ENCODE peak calls at places on chromosomes 3 and 15, in six cellular contexts. J is cardiac muscle cell; Q is CD4-positive, alpha-beta T cell; N is neural crest cell; M is IMR-90; B is right lobe of liver. W is an unnamed sample.

GRCh38 chr3:49007771-49008528 is 759 bp downstream of the WDR6 start:
- DNase-seq in J (peak), Q (peak), N (peak), M (peak), B (peak), W (peak)

GRCh38 chr15:52351206-52351907 is 55.8 kb upstream of the MYO5C start:
- DNase-seq in J (peak), Q (no peak), N (no peak), M (no peak), B (no peak), W (no peak)

GRCh38 chr15:40984406-40984805 is 31.1 kb downstream of the CHAC1 start:
- DNase-seq in J (no peak), Q (no peak), N (no peak), M (no peak), B (no peak), W (no peak)

GRCh38 chr15:46576611-46577010 is 941.8 kb downstream of the SQOR start:
- DNase-seq in J (no peak), Q (no peak), N (no peak), M (no peak), B (no peak), W (no peak)

GRCh38 chr15:88897456-88898194 is 2.3 kb upstream of the HAPLN3 start:
- DNase-seq in J (peak), Q (peak), N (peak), M (peak), B (peak), W (peak)

GRCh38 chr15:101146118-101146702 is 105.6 kb downstream of the CHSY1 start:
- DNase-seq in J (no peak), Q (no peak), N (no peak), M (no peak), B (no peak), W (no peak)

GRCh38 chr15:39699531-39700110 is 83.0 kb downstream of the FSIP1 start:
- DNase-seq in J (peak), Q (no peak), N (no peak), M (no peak), B (no peak), W (no peak)

GRCh38 chr3:3165241-3165640 is 14.2 kb downstream of the CRBN start:
- DNase-seq in J (no peak), Q (no peak), N (no peak), M (no peak), B (no peak), W (no peak)

GRCh38 chr3:161508852-161509477 is 12.4 kb downstream of the OTOL1 start:
- DNase-seq in J (no peak), Q (no peak), N (no peak), M (no peak), B (no peak), W (peak)

GRCh38 chr3:161510510-161511260 is 14.1 kb downstream of the OTOL1 start:
- DNase-seq in J (no peak), Q (no peak), N (no peak), M (no peak), B (no peak), W (no peak)
- TF ChIP-seq CTCF in J (no peak), Q (no peak), N (no peak), M (no peak), B (no peak), W (no peak)

GRCh38 chr3:96330795-96331194 is 483.6 kb upstream of the EPHA6 start:
- DNase-seq in J (no peak), Q (no peak), N (no peak), M (no peak), B (no peak), W (no peak)

GRCh38 chr3:96334779-96335178 is 479.6 kb upstream of the EPHA6 start:
- DNase-seq in J (no peak), Q (no peak), N (no peak), M (no peak), B (no peak), W (no peak)

GRCh38 chr3:96331341-96331740 is 483.1 kb upstream of the EPHA6 start:
- DNase-seq in J (no peak), Q (no peak), N (no peak), M (no peak), B (no peak), W (peak)
- TF ChIP-seq CTCF in J (no peak), Q (no peak), N (peak), M (no peak), B (no peak), W (no peak)

GRCh38 chr15:68939501-68939900 is 9.2 kb downstream of the SPESP1 start:
- DNase-seq in J (no peak), Q (no peak), N (no peak), M (no peak), B (no peak), W (no peak)
- TF ChIP-seq CTCF in J (no peak), Q (no peak), N (no peak), M (no peak), B (no peak), W (no peak)

GRCh38 chr3:59326246-59327024 is 276.6 kb upstream of the CFAP20DC start:
- DNase-seq in J (no peak), Q (no peak), N (no peak), M (no peak), B (no peak), W (no peak)
- TF ChIP-seq CTCF in J (no peak), Q (no peak), N (peak), M (no peak), B (no peak), W (no peak)

W was measured in Calu3.